ENCODE peak calls at places on chromosomes 5 and 9, in five cellular contexts. L is kidney epithelial cell, K is neural progenitor cell, B is esophagus muscularis mucosa, V is SK-N-SH. U is an unnamed sample.

GRCh38 chr5:154753792-154754191 is 1.4 kb upstream of the LARP1 start:
- DNase-seq in L (no peak), K (peak; percentile 21), V (no peak), B (no peak), U (peak; percentile 88)

GRCh38 chr9:135905380-135906282 is 1.7 kb downstream of the CAMSAP1 start:
- DNase-seq in V (no peak), K (peak; percentile 44), B (no peak), L (no peak), U (no peak)

GRCh38 chr9:78130004-78130403 is 98.4 kb upstream of the GNAQ start:
- DNase-seq in B (no peak), V (peak; percentile 24), K (peak; percentile 56), L (no peak), U (no peak)

GRCh38 chr5:16160706-16161105 is 18.9 kb downstream of the MARCHF11 start:
- DNase-seq in K (peak; percentile 85), L (peak; percentile 25), V (no peak), B (no peak), U (no peak)

GRCh38 chr9:122246666-122247065 is 17.9 kb upstream of the LHX6 start:
- DNase-seq in V (no peak), B (no peak), K (no peak), L (no peak), U (no peak)

GRCh38 chr5:170701321-170701720 is 82.2 kb upstream of the GABRP start:
- DNase-seq in V (no peak), K (peak; percentile 74), L (no peak), B (no peak), U (no peak)

GRCh38 chr5:148972958-148973357 is 89.9 kb downstream of the SH3TC2 start:
- DNase-seq in B (no peak), L (no peak), K (no peak), V (no peak), U (peak; percentile 57)

GRCh38 chr9:120774719-120775118 is 18.5 kb downstream of the FBXW2 start:
- DNase-seq in L (no peak), K (no peak), V (peak; percentile 14), B (no peak), U (no peak)

GRCh38 chr9:127968046-127968445 is 12.7 kb downstream of the EEIG1 start:
- DNase-seq in B (no peak), K (no peak), V (no peak), L (peak; percentile 70), U (no peak)
- TF ChIP-seq CTCF in B (no peak), K (no peak), V (no peak), L (peak; percentile 40), U (peak; percentile 6)

GRCh38 chr9:74639112-74639511 is 142.0 kb downstream of the RORB start:
- DNase-seq in B (no peak), L (no peak), K (no peak), V (no peak), U (no peak)

GRCh38 chr9:74644015-74644414 is 146.9 kb downstream of the RORB start:
- DNase-seq in B (no peak), K (no peak), L (no peak), V (no peak), U (no peak)

GRCh38 chr9:74645007-74645639 is 148.0 kb downstream of the RORB start:
- DNase-seq in L (no peak), K (peak; percentile 69), V (peak; percentile 32), B (no peak), U (no peak)

GRCh38 chr9:74643303-74643933 is 146.3 kb downstream of the RORB start:
- DNase-seq in V (no peak), B (no peak), L (no peak), K (no peak), U (no peak)

DNA sequence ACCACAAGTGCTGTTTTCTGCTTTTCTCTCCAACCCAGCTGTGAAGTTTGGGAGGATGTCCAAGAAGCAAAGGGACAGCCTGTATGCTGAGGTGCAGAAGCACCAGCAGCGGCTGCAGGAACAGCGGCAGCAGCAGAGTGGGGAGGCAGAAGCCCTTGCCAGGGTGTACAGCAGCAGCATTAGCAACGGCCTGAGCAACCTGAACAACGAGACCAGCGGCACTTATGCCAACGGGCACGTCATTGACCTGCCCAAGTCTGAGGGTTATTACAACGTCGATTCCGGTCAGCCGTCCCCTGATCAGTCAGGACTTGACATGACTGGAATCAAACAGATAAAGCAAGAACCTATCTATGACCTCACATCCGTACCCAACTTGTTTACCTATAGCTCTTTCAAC is 145.2 kb downstream of the RORB start:
- DNase-seq in B (no peak), K (no peak), L (no peak), V (no peak), U (no peak)
- H3K36me3 ChIP-seq in B (no peaks in the 10 kb centered on the region), K (no peaks in the 10 kb centered on the region), L (no peaks in the 10 kb centered on the region), V (no peaks in the 10 kb centered on the region), U (no peaks in the 10 kb centered on the region)

GRCh38 chr5:4563400-4563799 is 576.7 kb upstream of the ADAMTS16 start:
- DNase-seq in K (peak; percentile 85), B (no peak), L (peak; percentile 2), V (no peak), U (no peak)
- TF ChIP-seq CTCF in K (peak; percentile 87), B (no peak), L (peak; percentile 27), V (peak; percentile 45), U (no peak)

DNA sequence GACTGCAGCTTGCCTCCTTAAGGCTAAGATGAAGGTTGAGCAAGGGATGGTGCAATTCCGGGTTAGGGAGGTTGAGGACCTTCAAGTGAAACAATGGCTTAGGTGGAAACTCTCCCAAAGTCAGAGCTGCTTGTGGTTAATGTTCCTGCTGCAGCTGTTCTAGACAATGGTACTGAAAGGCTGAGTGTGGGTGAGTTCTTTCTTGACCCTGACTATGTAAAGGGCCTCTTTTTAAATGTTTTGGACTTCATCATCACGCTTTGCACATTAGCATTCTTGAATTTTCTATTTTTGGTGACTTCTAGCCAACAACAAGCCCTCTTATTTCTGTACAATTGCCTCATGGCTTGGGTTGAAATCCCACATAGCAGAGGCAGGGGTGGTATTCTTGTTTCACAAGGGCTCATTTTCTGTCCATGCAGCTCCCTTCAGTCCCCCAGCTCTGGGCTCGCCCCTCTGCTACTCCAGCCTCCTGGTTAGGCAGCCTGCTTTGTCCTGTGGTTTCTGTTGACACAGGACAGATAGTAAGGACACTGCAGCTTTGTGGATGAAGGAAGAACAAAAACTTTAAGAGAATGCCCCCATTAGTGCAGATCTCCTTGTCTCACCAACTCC is 136.3 kb upstream of the ANKRD55 start:
- DNase-seq in B (no peak), K (no peak), L (no peak), V (no peak), U (no peak)
- H3K36me3 ChIP-seq in B (no peaks in the 10 kb centered on the region), K (no peaks in the 10 kb centered on the region), L (no peaks in the 10 kb centered on the region), V (no peaks in the 10 kb centered on the region), U (no peaks in the 10 kb centered on the region)

DNA sequence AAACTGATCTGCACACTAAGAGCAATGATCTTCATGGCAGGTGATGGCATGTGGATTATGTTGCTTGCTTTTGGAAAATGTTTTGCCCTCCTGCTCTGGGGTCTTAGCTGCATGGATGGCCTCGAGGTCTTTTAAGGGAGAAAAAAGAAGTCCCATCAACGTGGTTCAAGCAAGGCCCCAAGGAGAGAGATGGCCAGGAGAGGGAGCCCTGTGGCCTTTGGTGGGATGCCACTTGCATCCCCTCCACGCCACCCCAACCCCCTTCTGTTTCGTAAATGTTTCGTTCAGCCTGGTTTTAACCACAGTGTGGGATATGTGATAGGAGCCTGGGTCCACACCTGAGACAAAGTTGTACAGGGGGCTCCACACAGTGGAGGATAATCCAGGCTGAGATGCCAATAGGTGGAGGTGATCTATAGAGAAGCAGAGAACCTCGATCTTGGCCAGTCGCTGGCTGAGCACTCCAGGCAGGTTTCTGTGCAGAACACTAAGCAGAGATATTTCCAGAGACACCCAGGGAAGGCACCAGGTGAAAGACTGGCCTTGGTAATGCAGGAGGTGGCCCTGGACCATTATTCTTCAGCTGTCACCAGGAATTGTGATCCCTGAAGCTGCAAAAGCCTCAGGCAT is 25.8 kb upstream of the FRRS1L start:
- DNase-seq in K (peak; percentile 73), L (no peak), V (peak; percentile 37), B (no peak), U (no peak)
- TF ChIP-seq CTCF in K (peak; percentile 73), L (peak; percentile 36), V (peak; percentile 42), B (no peak), U (peak; percentile 27)